ENCODE peak calls at places on chromosomes 3 and 15, in four cellular contexts. S, Z, W and I are unnamed samples.

GRCh38 chr15:60381148-60381788 is 16.5 kb downstream of the ANXA2 start:
- DNase-seq in W (peak), Z (no peak), S (no peak), I (peak)

GRCh38 chr3:150920236-150920635 is 15.0 kb upstream of the MINDY4B start:
- DNase-seq in Z (no peak), W (no peak), S (no peak), I (no peak)

GRCh38 chr3:102715030-102715697 is 280.3 kb downstream of the ZPLD1 start:
- DNase-seq in Z (no peak), S (no peak), W (peak), I (no peak)

GRCh38 chr15:37134699-37135131 is 34.4 kb upstream of the MEIS2 start:
- DNase-seq in W (no peak), Z (peak), S (no peak), I (peak)

GRCh38 chr3:62415312-62415791 is 42.0 kb upstream of the FEZF2 start:
- DNase-seq in W (no peak), Z (no peak), S (no peak), I (peak)

GRCh38 chr3:38397320-38397719 is 50.7 kb downstream of the XYLB start:
- DNase-seq in W (peak), Z (peak), S (no peak), I (peak)

GRCh38 chr15:56291741-56292140 is 48.1 kb upstream of the RFX7 start:
- DNase-seq in W (no peak), S (no peak), Z (no peak), I (no peak)

GRCh38 chr3:45055411-45056143 is 29.5 kb downstream of the CLEC3B start:
- DNase-seq in Z (no peak), W (peak), S (no peak), I (peak)

GRCh38 chr3:134602440-134602814 is 48.4 kb downstream of the KY start:
- DNase-seq in S (no peak), W (no peak), Z (no peak), I (no peak)

GRCh38 chr15:86624261-86625036 is 544.8 kb downstream of the AGBL1 start:
- DNase-seq in Z (peak), S (peak), W (peak), I (peak)

GRCh38 chr3:173065543-173065970 is 75.5 kb downstream of the SPATA16 start:
- DNase-seq in Z (no peak), W (peak), S (no peak), I (peak)

GRCh38 chr15:37682304-37682703 is 252.1 kb upstream of the TMCO5A start:
- DNase-seq in W (peak), S (no peak), Z (peak), I (peak)

GRCh38 chr3:196108075-196108743 is 26.3 kb upstream of the TFRC start:
- DNase-seq in Z (no peak), W (no peak), S (no peak), I (peak)

GRCh38 chr15:68224546-68225250 is 4.8 kb downstream of the CLN6 start:
- DNase-seq in W (no peak), Z (no peak), S (no peak), I (no peak)

GRCh38 chr15:69908060-69908459 is 189.7 kb downstream of the TLE3 start:
- DNase-seq in Z (no peak), S (no peak), W (no peak), I (no peak)

GRCh38 chr3:44685128-44685800 is 27.2 kb upstream of the ZNF502 start:
- DNase-seq in W (peak), Z (peak), S (peak), I (peak)

GRCh38 chr3:178302966-178303930 is 233.0 kb upstream of the KCNMB2 start:
- DNase-seq in W (no peak), Z (peak), S (no peak), I (no peak)

GRCh38 chr15:45425135-45425534 is 46.8 kb upstream of the GATM start:
- DNase-seq in S (no peak), Z (peak), W (peak), I (no peak)

GRCh38 chr15:78047631-78048409 is 29.7 kb downstream of the TBC1D2B start:
- DNase-seq in W (peak), S (peak), Z (peak), I (peak)

GRCh38 chr3:111862974-111863373 is 3.9 kb downstream of the PHLDB2 start:
- DNase-seq in W (no peak), S (no peak), Z (no peak), I (no peak)

GRCh38 chr15:84817461-84818081 is 415 bp downstream of the ALPK3 start:
- DNase-seq in W (no peak), S (no peak), Z (peak), I (peak)

GRCh38 chr3:64945171-64945684 is 257.4 kb upstream of the ADAMTS9 start:
- DNase-seq in W (no peak), S (no peak), Z (peak), I (peak)

GRCh38 chr3:45365060-45365459 is 23.3 kb upstream of the LARS2 start:
- DNase-seq in Z (no peak), S (no peak), W (peak), I (no peak)

GRCh38 chr15:74854453-74854852 is 11.5 kb upstream of the ULK3 start:
- DNase-seq in S (no peak), Z (no peak), W (no peak), I (no peak)

GRCh38 chr15:88385078-88385700 is 82.0 kb downstream of the MRPL46 start:
- DNase-seq in W (peak), S (no peak), Z (no peak), I (no peak)

GRCh38 chr3:45496550-45496949 is 98.0 kb upstream of the LIMD1 start:
- DNase-seq in W (no peak), S (no peak), Z (no peak), I (peak)

GRCh38 chr3:151971194-151971771 is 97.8 kb downstream of the SUCNR1 start:
- DNase-seq in W (no peak), S (no peak), Z (no peak), I (no peak)

GRCh38 chr3:128698211-128699011 is 27.6 kb upstream of the RAB7A start:
- DNase-seq in W (no peak), S (no peak), Z (peak), I (peak)

GRCh38 chr3:4772171-4772804 is 206.9 kb upstream of the BHLHE40 start:
- DNase-seq in Z (peak), W (peak), S (no peak), I (no peak)

GRCh38 chr3:139588450-139588849 is 48.9 kb upstream of the RBP1 start:
- DNase-seq in W (no peak), Z (no peak), S (no peak), I (peak)

GRCh38 chr15:37695719-37696118 is 238.7 kb upstream of the TMCO5A start:
- DNase-seq in S (no peak), W (peak), Z (no peak), I (no peak)

GRCh38 chr3:134793562-134793961 is 1.5 kb upstream of the EPHB1 start:
- DNase-seq in W (no peak), Z (no peak), S (no peak), I (no peak)

GRCh38 chr15:90873998-90874605 is 5.7 kb downstream of the FURIN start:
- DNase-seq in Z (peak), W (no peak), S (no peak), I (no peak)
- H3K4me3 ChIP-seq in Z (no peak), W (peak), S (no peak), I (no peak)

GRCh38 chr15:93070901-93071300 is 18.1 kb downstream of the RGMA start:
- DNase-seq in W (no peak), Z (no peak), S (no peak), I (no peak)

GRCh38 chr15:93071469-93071891 is 17.5 kb downstream of the RGMA start:
- DNase-seq in Z (no peak), S (no peak), W (no peak), I (peak)

GRCh38 chr15:93068581-93069199 is 20.3 kb downstream of the RGMA start:
- DNase-seq in W (no peak), S (no peak), Z (no peak), I (no peak)

GRCh38 chr15:93072011-93072410 is 17.0 kb downstream of the RGMA start:
- DNase-seq in W (peak), Z (no peak), S (no peak), I (no peak)

GRCh38 chr15:93070136-93070535 is 18.9 kb downstream of the RGMA start:
- DNase-seq in W (no peak), Z (no peak), S (no peak), I (no peak)
- H3K27ac ChIP-seq in W (no peak), Z (no peak), S (no peak), I (no peak)

GRCh38 chr15:40872791-40873526 is 1.1 kb downstream of the RHOV start:
- DNase-seq in S (no peak), Z (no peak), W (no peak), I (no peak)
- H3K4me3 ChIP-seq in S (peak), Z (no peak), W (peak), I (no peak)

GRCh38 chr3:158420654-158421396 is 150.2 kb upstream of the MLF1 start:
- DNase-seq in Z (no peak), W (peak), S (no peak), I (no peak)

GRCh38 chr3:158418035-158418434 is 153.0 kb upstream of the MLF1 start:
- DNase-seq in S (no peak), W (no peak), Z (no peak), I (no peak)

DNA sequence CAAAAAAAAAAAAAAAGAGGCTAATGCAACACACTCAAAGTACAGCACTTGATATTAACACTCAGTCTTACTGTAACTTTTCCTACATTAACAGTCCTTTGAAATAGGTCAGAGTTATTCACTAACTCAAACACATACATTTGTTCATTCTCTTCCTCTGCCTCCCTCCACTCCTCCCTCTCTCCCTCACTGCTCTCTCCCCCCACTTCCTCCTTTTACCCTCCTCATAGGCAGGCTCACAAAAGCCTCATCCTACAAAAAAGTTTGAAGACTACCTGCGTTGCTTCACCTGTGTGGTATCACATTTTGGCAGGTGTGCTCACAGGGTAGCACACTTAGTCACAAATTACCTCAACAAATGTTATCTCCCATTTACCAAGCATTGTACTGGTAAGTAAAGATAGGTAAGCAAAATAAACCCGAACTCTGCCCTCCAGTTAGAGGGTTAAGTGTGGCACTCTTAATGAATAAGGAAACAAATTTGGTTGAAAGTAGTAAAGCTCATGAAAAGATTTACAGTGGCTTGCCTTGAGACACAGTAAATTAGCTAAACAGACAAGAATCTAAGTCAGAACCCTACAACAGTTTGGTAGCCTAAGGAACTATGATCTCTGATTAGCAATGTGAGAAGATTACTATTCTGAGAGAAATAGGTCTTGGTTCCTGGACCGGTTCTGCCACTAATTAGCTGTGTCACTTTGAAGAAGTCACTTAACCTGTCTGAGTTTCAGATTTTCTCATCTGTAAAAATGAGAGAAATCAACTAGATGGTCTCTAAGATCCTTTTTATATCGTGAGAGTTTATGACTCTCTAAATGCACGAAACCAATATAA is 151.0 kb upstream of the MLF1 start:
- DNase-seq in W (no peak), Z (no peak), S (no peak), I (no peak)
- H3K27ac ChIP-seq in W (no peak), Z (no peak), S (no peak), I (no peak)

GRCh38 chr3:39809181-39809994 is at the start of gene MYRIP:
- DNase-seq in S (no peak), W (no peak), Z (peak), I (peak)

GRCh38 chr3:39810647-39811161 is 1.3 kb downstream of the MYRIP start:
- DNase-seq in S (no peak), W (no peak), Z (peak), I (no peak)

GRCh38 chr3:39806820-39807219 is 2.6 kb upstream of the MYRIP start:
- DNase-seq in Z (no peak), W (no peak), S (no peak), I (no peak)

GRCh38 chr3:39809995-39810595 is 686 bp downstream of the MYRIP start:
- DNase-seq in S (no peak), Z (peak), W (no peak), I (no peak)

GRCh38 chr3:39808467-39809180 is 785 bp upstream of the MYRIP start:
- DNase-seq in S (no peak), Z (peak), W (no peak), I (peak)
- H3K4me3 ChIP-seq in S (no peak), Z (peak), W (no peak), I (peak)